ENCODE peak calls at places on chromosomes 6 and 20, in five cellular contexts. E is Kasumi-1; G is WERI-Rb-1; J is stimulated activated CD8-positive, alpha-beta memory T cell treated with anti-CD3 and anti-CD28 coated beads, Interleukin-2, amount 100 ng/mL, for 1 hour; R is stimulated activated CD4-positive, alpha-beta T cell treated with anti-CD3 and anti-CD28 coated beads, Interleukin-12 subunit alpha, Interleukin-12 subunit beta, amount 100 ng/mL, for 4 hours. P is an unnamed sample.
A peak's percentile ranks its signal among the peaks of the same experiment; 100 is the strongest.

GRCh38 chr6:91045152-91045551 is 458.3 kb upstream of the MAP3K7 start:
- DNase-seq in E (no peak), J (no peak), G (no peak), R (no peak), P (no peak)

GRCh38 chr20:12306107-12306506 is 388.4 kb downstream of the BTBD3 start:
- DNase-seq in J (no peak), R (no peak), E (no peak), G (no peak), P (no peak)

GRCh38 chr6:17869010-17869752 is 118.3 kb downstream of the KIF13A start:
- DNase-seq in G (peak; percentile 37), E (no peak), J (no peak), R (no peak), P (no peak)

GRCh38 chr6:145018027-145018426 is 717.3 kb downstream of the EPM2A start:
- DNase-seq in E (no peak), R (no peak), G (no peak), J (no peak), P (no peak)

GRCh38 chr20:63230800-63231268 is 4.9 kb upstream of the BIRC7 start:
- DNase-seq in J (no peak), R (no peak), G (peak; percentile 85), E (peak; percentile 22), P (no peak)

GRCh38 chr6:125165256-125165655 is 11.7 kb downstream of the TPD52L1 start:
- DNase-seq in E (no peak), R (no peak), G (no peak), J (no peak), P (no peak)

GRCh38 chr6:143059616-143060353 is 904 bp upstream of the AIG1 start:
- DNase-seq in G (no peak), J (no peak), R (no peak), E (no peak), P (no peak)

GRCh38 chr6:6002005-6002808 is 4.5 kb downstream of the NRN1 start:
- DNase-seq in G (no peak), E (no peak), R (no peak), J (no peak), P (no peak)

GRCh38 chr20:44807051-44807683 is 3.2 kb downstream of the RIMS4 start:
- DNase-seq in E (no peak), G (no peak), J (no peak), R (no peak), P (no peak)

GRCh38 chr6:146351018-146351417 is 192.6 kb upstream of the RAB32 start:
- DNase-seq in J (no peak), R (no peak), G (no peak), E (no peak), P (no peak)

GRCh38 chr6:14544689-14545088 is 427.1 kb downstream of the CD83 start:
- DNase-seq in J (no peak), G (peak; percentile 92), E (no peak), R (no peak), P (no peak)

GRCh38 chr6:32761548-32761947 is 1.8 kb downstream of the HLA-DQB2 start:
- DNase-seq in E (no peak), R (no peak), J (no peak), G (no peak), P (no peak)

GRCh38 chr20:46253391-46253790 is 54.9 kb downstream of the CDH22 start:
- DNase-seq in R (no peak), E (peak; percentile 10), J (no peak), G (peak; percentile 77), P (no peak)

GRCh38 chr20:39909447-39909846 is 779.6 kb downstream of the MAFB start:
- DNase-seq in G (no peak), R (no peak), E (no peak), J (no peak), P (no peak)

GRCh38 chr20:36728986-36729385 is 16.9 kb downstream of the NDRG3 start:
- DNase-seq in E (peak; percentile 36), G (no peak), R (no peak), J (no peak), P (no peak)

GRCh38 chr6:170238741-170239565 is 51.9 kb downstream of the DLL1 start:
- DNase-seq in J (no peak), E (no peak), G (no peak), R (no peak), P (no peak)

GRCh38 chr20:23349338-23350006 is 1.1 kb upstream of the NXT1 start:
- DNase-seq in J (no peak), R (no peak), E (peak; percentile 79), G (no peak), P (no peak)

GRCh38 chr6:105250523-105250922 is 70.7 kb upstream of the POPDC3 start:
- DNase-seq in R (no peak), E (no peak), J (no peak), G (no peak), P (no peak)

GRCh38 chr6:3411967-3412778 is 44.7 kb downstream of the SLC22A23 start:
- DNase-seq in E (no peak), G (no peak), J (no peak), R (no peak), P (no peak)

GRCh38 chr6:41966214-41966920 is 24.8 kb upstream of the CCND3 start:
- DNase-seq in R (no peak), E (no peak), G (no peak), J (no peak), P (no peak)

GRCh38 chr6:38364127-38364526 is 275.6 kb downstream of the BTBD9 start:
- DNase-seq in R (no peak), G (no peak), J (no peak), E (no peak), P (no peak)

GRCh38 chr6:82588020-82588419 is 224.4 kb downstream of the TPBG start:
- DNase-seq in E (no peak), R (no peak), G (no peak), J (no peak), P (no peak)

GRCh38 chr20:11117808-11118528 is 444.2 kb upstream of the JAG1 start:
- DNase-seq in G (no peak), J (no peak), E (no peak), R (no peak), P (no peak)

GRCh38 chr6:166365806-166366205 is 16.9 kb downstream of the MPC1 start:
- DNase-seq in E (no peak), R (no peak), J (no peak), G (no peak), P (no peak)

GRCh38 chr6:139135578-139136545 is 982 bp downstream of the HECA start:
- DNase-seq in G (peak; percentile 29), E (peak; percentile 59), R (peak; percentile 55), J (no peak), P (peak; percentile 46)

GRCh38 chr20:62156592-62157386 is 13.2 kb downstream of the SS18L1 start:
- DNase-seq in R (peak; percentile 71), E (peak; percentile 60), J (no peak), G (peak; percentile 93), P (peak; percentile 51)